ENCODE peak calls at places on chromosomes 1 and 21, in ten cellular contexts. E is tibial artery, W is cardiac fibroblast, Q is bronchial epithelial cell, D is heart left ventricle, J is AG09309, N is foreskin fibroblast, X is HepG2, C is colonic mucosa, I is Panc1. F is an unnamed sample.

GRCh38 chr1:93499533-93499932 is 51.6 kb downstream of the FNBP1L start:
- DNase-seq in E (no peak), W (no peak), Q (no peak), D (no peak), J (no peak), N (no peak), X (no peak), C (no peak), I (no peak), F (no peak)

GRCh38 chr1:160401972-160402795 is 1.8 kb downstream of the VANGL2 start:
- DNase-seq in E (no peak), W (no peak), Q (no peak), D (no peak), J (no peak), N (no peak), X (no peak), C (peak; percentile 13), I (no peak), F (no peak)

GRCh38 chr1:36988741-36989193 is 45.5 kb downstream of the GRIK3 start:
- DNase-seq in E (no peak), W (no peak), Q (no peak), D (no peak), J (no peak), N (no peak), X (no peak), C (no peak), I (no peak), F (no peak)

GRCh38 chr1:200526709-200527612 is 93.6 kb downstream of the KIF14 start:
- DNase-seq in E (no peak), W (peak; percentile 40), Q (no peak), D (no peak), J (no peak), N (peak; percentile 36), X (no peak), C (no peak), I (no peak), F (no peak)

GRCh38 chr1:31423418-31423947 is 10.5 kb downstream of the SERINC2 start:
- DNase-seq in E (no peak), W (no peak), Q (no peak), D (no peak), J (no peak), N (no peak), X (no peak), C (no peak), I (no peak), F (no peak)

GRCh38 chr1:209029737-209030136 is 553.8 kb upstream of the CAMK1G start:
- DNase-seq in E (no peak), W (no peak), Q (no peak), D (no peak), J (no peak), N (no peak), X (no peak), C (no peak), I (no peak), F (no peak)

GRCh38 chr1:24503003-24503751 is 541 bp downstream of the RCAN3 start:
- DNase-seq in E (no peak), W (no peak), Q (peak; percentile 50), D (no peak), J (no peak), N (no peak), X (no peak), C (peak; percentile 40), I (no peak), F (no peak)

GRCh38 chr1:30524840-30525617 is 198.4 kb downstream of the MATN1 start:
- DNase-seq in E (no peak), W (no peak), Q (no peak), D (no peak), J (no peak), N (no peak), X (no peak), C (no peak), I (no peak), F (no peak)

GRCh38 chr1:220747426-220748090 is 564 bp upstream of the MTARC2 start:
- DNase-seq in E (no peak), W (no peak), Q (no peak), D (no peak), J (no peak), N (no peak), X (no peak), C (no peak), I (no peak), F (no peak)

GRCh38 chr21:45767071-45768006 is 123.8 kb downstream of the PCBP3 start:
- DNase-seq in E (no peak), W (peak; percentile 41), Q (no peak), D (no peak), J (peak; percentile 3), N (no peak), X (no peak), C (no peak), I (no peak), F (no peak)

GRCh38 chr1:7973086-7973485 is 11.6 kb downstream of the PARK7 start:
- DNase-seq in E (no peak), W (no peak), Q (no peak), D (no peak), J (no peak), N (no peak), X (no peak), C (no peak), I (no peak), F (no peak)

GRCh38 chr1:7971024-7971423 is 9.5 kb downstream of the PARK7 start:
- DNase-seq in E (no peak), W (no peak), Q (no peak), D (no peak), J (no peak), N (no peak), X (no peak), C (no peak), I (no peak), F (no peak)

GRCh38 chr1:7970250-7970649 is 8.7 kb downstream of the PARK7 start:
- DNase-seq in E (no peak), W (no peak), Q (no peak), D (no peak), J (no peak), N (no peak), X (no peak), C (no peak), I (no peak), F (no peak)

GRCh38 chr1:7972285-7972684 is 10.8 kb downstream of the PARK7 start:
- DNase-seq in E (no peak), W (no peak), Q (no peak), D (no peak), J (no peak), N (no peak), X (no peak), C (no peak), I (no peak), F (no peak)

DNA sequence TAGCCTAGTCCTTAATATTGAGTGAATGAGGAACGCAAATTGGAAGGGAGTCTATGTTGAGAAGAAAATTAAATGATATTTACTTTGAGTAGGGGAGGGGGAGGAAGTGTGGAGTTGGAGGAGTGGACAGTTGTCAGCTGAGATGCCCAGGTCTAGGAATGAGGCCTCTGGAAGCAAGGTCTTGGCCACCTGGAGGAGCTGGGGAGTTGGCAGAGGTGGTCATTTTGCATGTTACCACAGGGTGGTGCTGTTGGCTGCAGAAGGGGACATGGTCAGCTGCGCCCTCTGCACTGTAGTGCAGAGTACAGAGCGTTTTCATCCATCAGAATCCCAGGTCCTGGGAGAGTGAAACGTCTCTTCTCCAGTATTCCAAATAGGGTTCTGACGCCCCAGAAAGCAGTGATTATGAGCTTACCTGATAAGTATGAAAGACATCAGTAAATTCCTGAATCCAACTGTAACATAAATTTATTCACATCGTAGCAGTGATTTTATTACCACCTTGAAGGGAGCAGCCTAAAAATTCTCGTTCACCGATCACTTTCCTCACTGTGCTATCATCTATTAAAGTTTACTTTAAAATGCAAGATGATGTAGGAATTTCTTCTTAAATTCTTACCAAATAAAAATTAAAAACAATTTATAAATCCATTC is 13.8 kb downstream of the PARK7 start:
- DNase-seq in E (peak; percentile 55), W (peak; percentile 84), Q (peak; percentile 73), D (peak; percentile 74), J (no peak), N (peak; percentile 69), X (peak; percentile 76), C (peak; percentile 81), I (peak; percentile 86), F (no peak)
- TF ChIP-seq CTCF in E (peak; percentile 90), W (peak; percentile 95), Q (peak; percentile 97), D (peak; percentile 83), J (peak; percentile 91), N (peak; percentile 89), X (peak; percentile 97), C (peak; percentile 72), I (peak; percentile 98), F (peak; percentile 90)

DNA sequence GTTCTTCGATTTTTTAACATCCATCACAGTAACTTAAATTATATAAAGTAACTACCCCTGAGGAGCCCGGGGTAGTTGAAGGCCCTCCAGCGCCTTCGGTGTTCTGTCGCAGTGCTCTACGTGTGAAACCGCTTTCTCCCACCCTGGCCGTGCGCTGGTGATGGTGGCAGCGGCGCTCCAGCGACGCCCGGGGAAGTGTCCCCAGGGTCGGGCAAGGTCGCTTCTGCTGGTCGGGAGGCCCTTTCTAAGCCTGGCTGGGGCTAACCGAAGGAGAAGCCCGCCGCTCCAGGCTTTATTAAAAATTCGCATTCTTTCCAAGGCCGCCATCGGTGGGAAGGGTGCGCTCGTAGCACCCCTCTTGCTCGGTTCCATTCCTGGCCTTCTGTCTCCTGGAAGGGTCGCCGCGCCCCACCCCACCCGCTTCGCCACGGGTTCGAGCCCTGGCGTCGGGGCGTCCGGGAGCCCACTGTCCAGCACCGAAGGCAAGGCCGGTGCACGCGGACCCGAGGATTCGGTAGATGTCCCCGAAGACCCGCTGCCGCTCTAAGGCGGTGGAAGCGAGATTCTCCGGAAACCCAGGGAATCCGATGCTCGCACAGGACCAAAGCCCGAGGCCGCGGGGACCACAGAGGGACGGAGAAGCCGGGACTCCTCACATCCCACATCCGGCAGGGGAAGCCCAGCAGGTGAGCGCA is 807 bp upstream of the RIPPLY3 start:
- DNase-seq in E (no peak), W (no peak), Q (no peak), D (no peak), J (no peak), N (no peak), X (no peak), C (no peak), I (no peak), F (no peak)
- H3K4me3 ChIP-seq in E (peak overlapping the region; percentile 54), W (peak overlapping the region; percentile 41), Q (peak overlapping the region; percentile 36), D (peak overlapping the region; percentile 54), J (peak overlapping the region; percentile 47), N (peak overlapping the region; percentile 43), X (no peak overlapping the region), C (peak overlapping the region; percentile 45), I (no peak overlapping the region), F (peak overlapping the region; percentile 51)

GRCh38 chr1:26607191-26607590 is 77.6 kb downstream of the RPS6KA1 start:
- DNase-seq in E (no peak), W (peak; percentile 54), Q (no peak), D (no peak), J (no peak), N (no peak), X (no peak), C (no peak), I (no peak), F (no peak)
- TF ChIP-seq CTCF in E (no peak), W (no peak), Q (no peak), D (no peak), J (no peak), N (no peak), X (no peak), C (no peak), I (no peak), F (no peak)

DNA sequence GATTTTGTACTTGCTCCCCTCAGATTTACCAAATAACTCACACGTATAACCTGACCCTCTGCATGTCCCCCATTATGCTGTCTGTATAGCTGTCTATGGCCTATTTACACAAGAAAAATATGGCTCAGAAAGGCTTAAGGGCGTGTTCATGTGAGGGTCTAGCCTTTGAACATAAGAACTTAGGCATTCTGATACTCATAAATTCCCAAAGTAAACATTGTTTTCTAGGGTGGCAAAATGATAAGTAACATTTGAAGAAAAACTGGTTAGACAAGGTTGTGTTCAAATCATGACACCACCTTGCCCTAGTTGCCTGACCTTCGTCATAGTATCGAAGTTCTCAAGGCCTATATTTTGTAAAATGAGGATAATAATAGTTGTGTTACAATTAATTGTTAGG is 394.6 kb downstream of the LRRIQ3 start:
- DNase-seq in E (no peak), W (no peak), Q (peak; percentile 73), D (no peak), J (no peak), N (no peak), X (no peak), C (peak; percentile 19), I (no peak), F (no peak)
- H3K4me3 ChIP-seq in E (no peak overlapping the region), W (no peak overlapping the region), Q (no peak overlapping the region), D (no peak overlapping the region), J (no peak overlapping the region), N (no peak overlapping the region), X (no peak overlapping the region), C (no peak overlapping the region), I (no peak overlapping the region), F (no peak overlapping the region)